ENCODE peak calls at places on chromosomes 11 and 22, in five cellular contexts. W is IMR-90, J is A549, Z is SK-N-SH, D is K562. R is an unnamed sample.

GRCh38 chr22:43928418-43929307 is 5.1 kb downstream of the PNPLA3 start:
- DNase-seq in W (no peak), J (no peak), Z (peak; percentile 59), D (no peak), R (no peak)

GRCh38 chr11:83691387-83692088 is 405.4 kb upstream of the CCDC90B start:
- DNase-seq in W (no peak), J (no peak), Z (no peak), D (no peak), R (no peak)

GRCh38 chr11:93160808-93161207 is 37.0 kb downstream of the SLC36A4 start:
- DNase-seq in W (no peak), J (no peak), Z (no peak), D (no peak), R (no peak)

GRCh38 chr22:28395920-28396447 is 283.7 kb downstream of the TTC28 start:
- DNase-seq in W (peak; percentile 48), J (peak; percentile 16), Z (no peak), D (no peak), R (no peak)

GRCh38 chr22:44363214-44363979 is 50.6 kb upstream of the SHISAL1 start:
- DNase-seq in W (peak; percentile 98), J (peak; percentile 90), Z (peak; percentile 85), D (no peak), R (no peak)

GRCh38 chr11:21511835-21512440 is 680.9 kb upstream of the ANO5 start:
- DNase-seq in W (no peak), J (peak; percentile 77), Z (peak; percentile 36), D (peak; percentile 29), R (no peak)

GRCh38 chr11:87101956-87102355 is 64.2 kb downstream of the TMEM135 start:
- DNase-seq in W (no peak), J (no peak), Z (no peak), D (no peak), R (no peak)

GRCh38 chr11:65066805-65067291 is 8.5 kb upstream of the NAALADL1 start:
- DNase-seq in W (no peak), J (no peak), Z (no peak), D (no peak), R (no peak)

GRCh38 chr11:120539681-120540369 is 28.3 kb downstream of the GRIK4 start:
- DNase-seq in W (peak; percentile 67), J (no peak), Z (peak; percentile 72), D (no peak), R (no peak)

GRCh38 chr11:68461284-68461861 is 821 bp downstream of the PPP6R3 start:
- DNase-seq in W (peak; percentile 17), J (peak; percentile 48), Z (peak; percentile 62), D (no peak), R (no peak)

GRCh38 chr11:33072465-33072864 is 33.1 kb downstream of the TCP11L1 start:
- DNase-seq in W (no peak), J (no peak), Z (no peak), D (no peak), R (no peak)

GRCh38 chr11:33227578-33228261 is 29.5 kb upstream of the HIPK3 start:
- DNase-seq in W (peak; percentile 68), J (no peak), Z (no peak), D (no peak), R (no peak)

GRCh38 chr11:120295110-120295509 is 30.0 kb upstream of the TLCD5 start:
- DNase-seq in W (no peak), J (no peak), Z (peak; percentile 72), D (no peak), R (no peak)

GRCh38 chr22:38240734-38241252 is 32.0 kb downstream of the TMEM184B start:
- DNase-seq in W (peak; percentile 91), J (peak; percentile 73), Z (no peak), D (peak; percentile 22), R (no peak)

GRCh38 chr22:22111267-22111751 is 128.7 kb upstream of the TOP3B start:
- DNase-seq in W (peak; percentile 95), J (peak; percentile 42), Z (no peak), D (peak; percentile 87), R (peak; percentile 86)

GRCh38 chr11:2559527-2560311 is 114.9 kb downstream of the KCNQ1 start:
- DNase-seq in W (no peak), J (no peak), Z (no peak), D (no peak), R (no peak)

GRCh38 chr11:77117485-77117884 is 10.6 kb upstream of the MYO7A start:
- DNase-seq in W (no peak), J (no peak), Z (no peak), D (no peak), R (no peak)

GRCh38 chr22:50452649-50453048 is 22.2 kb downstream of the SBF1 start:
- DNase-seq in W (no peak), J (no peak), Z (no peak), D (no peak), R (no peak)

GRCh38 chr11:76148941-76149613 is 57.2 kb downstream of the WNT11 start:
- DNase-seq in W (no peak), J (no peak), Z (no peak), D (no peak), R (no peak)

GRCh38 chr11:101176381-101176780 is 46.8 kb upstream of the PGR start:
- DNase-seq in W (no peak), J (no peak), Z (no peak), D (no peak), R (no peak)

GRCh38 chr11:67652965-67653845 is 2.7 kb upstream of the ACY3 start:
- DNase-seq in W (no peak), J (no peak), Z (no peak), D (no peak), R (no peak)

GRCh38 chr11:15091620-15092019 is 18.2 kb downstream of the CALCB start:
- DNase-seq in W (no peak), J (no peak), Z (no peak), D (no peak), R (no peak)

GRCh38 chr11:134120143-134120850 is 51.4 kb downstream of the JAM3 start:
- DNase-seq in W (peak; percentile 97), J (no peak), Z (no peak), D (no peak), R (no peak)

GRCh38 chr11:36034572-36035331 is 90.9 kb downstream of the LDLRAD3 start:
- DNase-seq in W (peak; percentile 90), J (peak; percentile 45), Z (peak; percentile 35), D (no peak), R (no peak)

GRCh38 chr22:20128902-20129746 is 2.5 kb upstream of the ZDHHC8 start:
- DNase-seq in W (peak; percentile 23), J (peak; percentile 46), Z (no peak), D (peak; percentile 86), R (no peak)

GRCh38 chr22:47282851-47283250 is 520.4 kb downstream of the TBC1D22A start:
- DNase-seq in W (no peak), J (no peak), Z (no peak), D (no peak), R (no peak)

GRCh38 chr11:73995731-73996130 is 13.1 kb upstream of the UCP2 start:
- DNase-seq in W (no peak), J (no peak), Z (no peak), D (no peak), R (no peak)

GRCh38 chr11:95832763-95833162 is 42.5 kb downstream of the CEP57 start:
- DNase-seq in W (peak; percentile 97), J (no peak), Z (no peak), D (no peak), R (no peak)

GRCh38 chr11:62491571-62492329 is 54.9 kb downstream of the AHNAK start:
- DNase-seq in W (no peak), J (no peak), Z (no peak), D (peak; percentile 29), R (no peak)
- TF ChIP-seq RCOR1 in W (no peak), J (no peak), Z (no peak), D (peak; percentile 17), R (no peak)

GRCh38 chr22:35480143-35480542 is 60.5 kb upstream of the RASD2 start:
- DNase-seq in W (peak; percentile 16), J (no peak), Z (no peak), D (no peak), R (no peak)
- TF ChIP-seq RCOR1 in W (no peak), J (no peak), Z (no peak), D (no peak), R (no peak)

GRCh38 chr22:46087336-46087690 is 63.0 kb upstream of the PPARA start:
- DNase-seq in W (no peak), J (no peak), Z (no peak), D (no peak), R (no peak)

GRCh38 chr22:46085831-46086576 is 64.3 kb upstream of the PPARA start:
- DNase-seq in W (no peak), J (peak; percentile 90), Z (no peak), D (peak; percentile 93), R (no peak)

GRCh38 chr22:46087816-46088277 is 62.5 kb upstream of the PPARA start:
- DNase-seq in W (peak; percentile 86), J (peak; percentile 67), Z (peak; percentile 94), D (peak; percentile 73), R (no peak)

GRCh38 chr22:46084943-46085830 is 65.1 kb upstream of the PPARA start:
- DNase-seq in W (no peak), J (peak; percentile 79), Z (peak; percentile 74), D (peak; percentile 57), R (no peak)

DNA sequence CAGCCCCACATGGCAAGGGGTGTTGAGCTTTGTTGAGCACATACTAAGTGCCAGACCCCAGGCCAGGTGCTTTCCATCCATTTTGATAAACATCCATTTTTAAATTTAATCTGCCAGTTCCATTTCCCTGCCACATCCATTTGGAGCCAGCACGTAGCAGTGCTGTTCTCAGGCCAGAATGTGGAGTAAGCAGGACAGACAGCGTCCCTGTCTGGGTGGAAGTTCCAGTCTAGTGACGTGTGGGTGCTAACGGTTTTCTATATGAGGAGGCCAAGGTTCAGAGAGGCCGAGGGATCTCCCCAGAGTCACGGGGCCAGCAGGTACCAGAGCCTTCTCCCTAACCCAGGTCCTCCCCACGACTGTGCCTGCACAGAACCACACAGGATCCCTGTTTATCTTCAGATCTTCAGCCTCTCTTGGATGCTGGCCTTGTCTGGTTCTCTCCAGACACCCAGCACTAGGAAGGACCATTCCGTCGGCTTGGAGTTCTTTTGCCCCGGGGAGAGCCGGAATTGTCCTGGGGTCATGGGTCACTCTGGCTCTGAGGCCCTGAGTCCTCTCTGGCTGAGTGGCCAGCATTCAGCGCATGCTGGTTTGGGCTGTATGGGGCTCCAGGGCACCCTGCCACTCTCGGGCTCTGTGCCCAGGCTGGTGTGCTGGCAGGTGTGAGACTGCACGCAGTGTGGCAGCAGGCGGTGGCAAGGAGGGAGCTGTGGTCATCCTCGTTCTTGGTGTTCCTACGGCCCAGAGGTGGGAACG is 63.6 kb upstream of the PPARA start:
- DNase-seq in W (peak; percentile 29), J (no peak), Z (peak; percentile 70), D (peak; percentile 18), R (no peak)
- TF ChIP-seq RCOR1 in W (no peak), J (no peak), Z (peak; percentile 48), D (no peak), R (no peak)

DNA sequence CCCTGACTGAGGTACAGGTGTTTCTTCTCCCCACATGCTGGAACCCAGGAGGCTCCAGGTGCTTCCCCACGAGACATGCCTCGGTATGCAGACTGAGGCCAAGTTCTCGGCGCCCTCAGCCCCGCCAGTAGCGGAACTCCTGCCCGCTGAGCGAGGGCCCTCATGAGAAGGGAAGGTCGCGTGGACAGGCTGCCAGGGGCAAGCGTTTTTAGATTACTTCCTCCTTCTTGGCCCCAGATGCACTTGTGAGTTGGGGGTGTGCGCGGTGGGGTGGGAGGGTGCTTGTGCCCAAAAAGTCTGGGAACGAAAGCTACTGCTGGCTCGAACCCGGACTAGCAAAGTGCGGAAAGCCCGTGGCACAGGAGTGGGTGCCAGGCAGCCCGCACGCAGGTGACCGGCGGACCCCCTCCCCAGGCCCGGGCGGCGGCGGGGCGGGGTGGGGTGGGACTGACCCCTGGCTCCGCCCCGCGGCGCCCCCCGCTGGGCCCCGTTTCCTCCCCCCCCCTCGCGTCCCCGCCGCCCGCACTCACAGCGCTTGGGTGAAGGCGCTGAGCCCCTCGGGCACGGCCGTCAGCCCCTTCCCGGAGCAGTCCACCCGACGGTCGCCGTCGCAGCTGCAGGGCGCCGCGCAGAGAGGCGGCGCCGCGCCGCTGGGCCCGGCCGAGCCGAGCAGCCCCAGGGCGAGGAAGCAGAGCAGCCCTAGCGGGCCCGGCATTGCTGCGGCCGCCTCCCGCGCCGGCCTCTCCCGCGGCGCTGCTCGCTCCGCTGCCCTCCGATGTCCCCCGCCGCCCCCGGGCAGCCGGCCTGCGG is 797 bp downstream of the LGR4 start:
- DNase-seq in W (no peak), J (peak; percentile 38), Z (peak; percentile 81), D (peak; percentile 75), R (no peak)
- TF ChIP-seq RCOR1 in W (no peak), J (no peak), Z (no peak), D (no peak), R (no peak)

R was measured in GM12878.